ENCODE peak calls at places on chromosomes 5 and 9, in ten cellular contexts. One of them, this sample, is unnamed. For H3K27me3 and H3K36me3, the result is how much of the 10 kb centered on the place peaks cover.

GRCh38 chr5:14204785-14205321 is 61.7 kb downstream of the TRIO start:
- DNase-seq in esophagus squamous epithelium: no peak
- DNase-seq in mesendoderm: peak
- DNase-seq in right lobe of liver: peak
- DNase-seq in sigmoid colon: peak
- DNase-seq in heart left ventricle: peak
- DNase-seq in spleen: peak
- DNase-seq in NT2/D1: no peak
- DNase-seq in IMR-90: peak
- DNase-seq in endodermal cell: no peak
- DNase-seq in this sample: no peak

GRCh38 chr5:82341325-82341724 is 63.2 kb upstream of the RPS23 start:
- DNase-seq in IMR-90: no peak
- DNase-seq in right lobe of liver: no peak
- DNase-seq in NT2/D1: no peak
- DNase-seq in heart left ventricle: no peak
- DNase-seq in mesendoderm: no peak
- DNase-seq in spleen: no peak
- DNase-seq in esophagus squamous epithelium: no peak
- DNase-seq in sigmoid colon: no peak
- DNase-seq in endodermal cell: no peak
- DNase-seq in this sample: no peak

GRCh38 chr5:165321912-165322311 is 1816.5 kb downstream of the MAT2B start:
- DNase-seq in sigmoid colon: no peak
- DNase-seq in esophagus squamous epithelium: no peak
- DNase-seq in spleen: no peak
- DNase-seq in mesendoderm: no peak
- DNase-seq in heart left ventricle: no peak
- DNase-seq in endodermal cell: no peak
- DNase-seq in IMR-90: peak
- DNase-seq in NT2/D1: no peak
- DNase-seq in right lobe of liver: no peak
- DNase-seq in this sample: no peak

GRCh38 chr9:29939559-29939958 is 2366.3 kb upstream of the C9orf72 start:
- DNase-seq in sigmoid colon: no peak
- DNase-seq in right lobe of liver: no peak
- DNase-seq in esophagus squamous epithelium: no peak
- DNase-seq in NT2/D1: no peak
- DNase-seq in mesendoderm: no peak
- DNase-seq in IMR-90: no peak
- DNase-seq in heart left ventricle: no peak
- DNase-seq in spleen: no peak
- DNase-seq in endodermal cell: no peak
- DNase-seq in this sample: no peak

GRCh38 chr9:123250504-123250903 is 17.9 kb downstream of the STRBP start:
- DNase-seq in sigmoid colon: no peak
- DNase-seq in right lobe of liver: no peak
- DNase-seq in mesendoderm: no peak
- DNase-seq in NT2/D1: no peak
- DNase-seq in esophagus squamous epithelium: no peak
- DNase-seq in spleen: no peak
- DNase-seq in heart left ventricle: no peak
- DNase-seq in endodermal cell: no peak
- DNase-seq in IMR-90: no peak
- DNase-seq in this sample: no peak

GRCh38 chr5:67248703-67249589 is 52.3 kb upstream of the CD180 start:
- DNase-seq in esophagus squamous epithelium: no peak
- DNase-seq in IMR-90: no peak
- DNase-seq in NT2/D1: no peak
- DNase-seq in right lobe of liver: no peak
- DNase-seq in spleen: no peak
- DNase-seq in sigmoid colon: no peak
- DNase-seq in endodermal cell: no peak
- DNase-seq in mesendoderm: no peak
- DNase-seq in heart left ventricle: no peak
- DNase-seq in this sample: no peak

GRCh38 chr9:34492051-34492450 is 30.7 kb downstream of the ENHO start:
- DNase-seq in right lobe of liver: no peak
- DNase-seq in spleen: no peak
- DNase-seq in mesendoderm: peak
- DNase-seq in NT2/D1: no peak
- DNase-seq in esophagus squamous epithelium: no peak
- DNase-seq in IMR-90: no peak
- DNase-seq in sigmoid colon: no peak
- DNase-seq in endodermal cell: peak
- DNase-seq in heart left ventricle: no peak
- DNase-seq in this sample: peak

GRCh38 chr9:33187519-33188218 is 20.5 kb upstream of the B4GALT1 start:
- DNase-seq in sigmoid colon: peak
- DNase-seq in esophagus squamous epithelium: no peak
- DNase-seq in NT2/D1: no peak
- DNase-seq in spleen: no peak
- DNase-seq in IMR-90: peak
- DNase-seq in mesendoderm: peak
- DNase-seq in heart left ventricle: peak
- DNase-seq in right lobe of liver: no peak
- DNase-seq in endodermal cell: peak
- DNase-seq in this sample: no peak

GRCh38 chr9:109452761-109453160 is 45.3 kb downstream of the PTPN3 start:
- DNase-seq in esophagus squamous epithelium: no peak
- DNase-seq in NT2/D1: no peak
- DNase-seq in right lobe of liver: no peak
- DNase-seq in spleen: no peak
- DNase-seq in endodermal cell: peak
- DNase-seq in IMR-90: peak
- DNase-seq in heart left ventricle: no peak
- DNase-seq in sigmoid colon: no peak
- DNase-seq in mesendoderm: peak
- DNase-seq in this sample: no peak

GRCh38 chr5:176947847-176948246 is 48.7 kb upstream of the HK3 start:
- DNase-seq in IMR-90: no peak
- DNase-seq in mesendoderm: no peak
- DNase-seq in heart left ventricle: no peak
- DNase-seq in NT2/D1: no peak
- DNase-seq in spleen: no peak
- DNase-seq in sigmoid colon: no peak
- DNase-seq in esophagus squamous epithelium: no peak
- DNase-seq in endodermal cell: no peak
- DNase-seq in right lobe of liver: no peak
- DNase-seq in this sample: no peak

GRCh38 chr9:72589684-72590555 is 68.5 kb downstream of the TMC1 start:
- DNase-seq in endodermal cell: no peak
- DNase-seq in right lobe of liver: no peak
- DNase-seq in NT2/D1: no peak
- DNase-seq in IMR-90: peak
- DNase-seq in heart left ventricle: no peak
- DNase-seq in esophagus squamous epithelium: no peak
- DNase-seq in mesendoderm: no peak
- DNase-seq in sigmoid colon: no peak
- DNase-seq in spleen: no peak
- DNase-seq in this sample: no peak

GRCh38 chr9:26954050-26954508 is 2.1 kb upstream of the IFT74 start:
- DNase-seq in spleen: no peak
- DNase-seq in right lobe of liver: no peak
- DNase-seq in esophagus squamous epithelium: no peak
- DNase-seq in NT2/D1: no peak
- DNase-seq in IMR-90: peak
- DNase-seq in heart left ventricle: no peak
- DNase-seq in sigmoid colon: no peak
- DNase-seq in mesendoderm: no peak
- DNase-seq in endodermal cell: no peak
- DNase-seq in this sample: no peak

GRCh38 chr9:137045294-137046093 is 483 bp downstream of the NPDC1 start:
- DNase-seq in IMR-90: peak
- DNase-seq in right lobe of liver: no peak
- DNase-seq in spleen: no peak
- DNase-seq in heart left ventricle: no peak
- DNase-seq in NT2/D1: no peak
- DNase-seq in esophagus squamous epithelium: no peak
- DNase-seq in sigmoid colon: no peak
- DNase-seq in mesendoderm: no peak
- DNase-seq in endodermal cell: peak
- DNase-seq in this sample: peak

GRCh38 chr5:180648658-180649296 is 623 bp downstream of the FLT4 start:
- DNase-seq in esophagus squamous epithelium: no peak
- DNase-seq in endodermal cell: peak
- DNase-seq in right lobe of liver: peak
- DNase-seq in mesendoderm: peak
- DNase-seq in spleen: no peak
- DNase-seq in heart left ventricle: no peak
- DNase-seq in sigmoid colon: peak
- DNase-seq in IMR-90: no peak
- DNase-seq in NT2/D1: no peak
- DNase-seq in this sample: peak

GRCh38 chr5:126492939-126493338 is 69.7 kb downstream of the GRAMD2B start:
- DNase-seq in IMR-90: peak
- DNase-seq in NT2/D1: no peak
- DNase-seq in mesendoderm: peak
- DNase-seq in heart left ventricle: no peak
- DNase-seq in endodermal cell: peak
- DNase-seq in spleen: no peak
- DNase-seq in right lobe of liver: no peak
- DNase-seq in sigmoid colon: no peak
- DNase-seq in esophagus squamous epithelium: no peak
- DNase-seq in this sample: no peak

GRCh38 chr9:21579209-21579608 is 97.1 kb upstream of the IFNE start:
- DNase-seq in NT2/D1: no peak
- DNase-seq in sigmoid colon: no peak
- DNase-seq in heart left ventricle: no peak
- DNase-seq in endodermal cell: no peak
- DNase-seq in right lobe of liver: no peak
- DNase-seq in IMR-90: peak
- DNase-seq in esophagus squamous epithelium: no peak
- DNase-seq in mesendoderm: no peak
- DNase-seq in spleen: no peak
- DNase-seq in this sample: no peak

GRCh38 chr5:134195666-134196065 is 18.9 kb upstream of the SKP1 start:
- DNase-seq in right lobe of liver: no peak
- DNase-seq in endodermal cell: no peak
- DNase-seq in spleen: no peak
- DNase-seq in esophagus squamous epithelium: no peak
- DNase-seq in mesendoderm: no peak
- DNase-seq in NT2/D1: no peak
- DNase-seq in heart left ventricle: no peak
- DNase-seq in sigmoid colon: no peak
- DNase-seq in IMR-90: no peak
- DNase-seq in this sample: no peak

GRCh38 chr5:1944408-1944807 is 61.7 kb upstream of the IRX4 start:
- DNase-seq in NT2/D1: no peak
- DNase-seq in sigmoid colon: no peak
- DNase-seq in mesendoderm: no peak
- DNase-seq in endodermal cell: no peak
- DNase-seq in esophagus squamous epithelium: no peak
- DNase-seq in heart left ventricle: no peak
- DNase-seq in right lobe of liver: no peak
- DNase-seq in IMR-90: no peak
- DNase-seq in spleen: no peak
- DNase-seq in this sample: peak

GRCh38 chr5:1946776-1947175 is 64.1 kb upstream of the IRX4 start:
- DNase-seq in IMR-90: no peak
- DNase-seq in mesendoderm: no peak
- DNase-seq in esophagus squamous epithelium: no peak
- DNase-seq in NT2/D1: no peak
- DNase-seq in right lobe of liver: no peak
- DNase-seq in endodermal cell: no peak
- DNase-seq in heart left ventricle: peak
- DNase-seq in sigmoid colon: no peak
- DNase-seq in spleen: no peak
- DNase-seq in this sample: peak

GRCh38 chr5:1943481-1943880 is 60.8 kb upstream of the IRX4 start:
- DNase-seq in right lobe of liver: no peak
- DNase-seq in heart left ventricle: no peak
- DNase-seq in NT2/D1: no peak
- DNase-seq in IMR-90: no peak
- DNase-seq in endodermal cell: no peak
- DNase-seq in mesendoderm: no peak
- DNase-seq in esophagus squamous epithelium: no peak
- DNase-seq in sigmoid colon: no peak
- DNase-seq in spleen: no peak
- DNase-seq in this sample: no peak

GRCh38 chr5:1946122-1946677 is 63.5 kb upstream of the IRX4 start:
- DNase-seq in NT2/D1: no peak
- DNase-seq in endodermal cell: no peak
- DNase-seq in sigmoid colon: peak
- DNase-seq in heart left ventricle: peak
- DNase-seq in mesendoderm: no peak
- DNase-seq in spleen: no peak
- DNase-seq in IMR-90: no peak
- DNase-seq in esophagus squamous epithelium: no peak
- DNase-seq in right lobe of liver: no peak
- DNase-seq in this sample: no peak

GRCh38 chr5:1945606-1946005 is 62.9 kb upstream of the IRX4 start:
- DNase-seq in endodermal cell: no peak
- DNase-seq in sigmoid colon: peak
- DNase-seq in esophagus squamous epithelium: no peak
- DNase-seq in NT2/D1: no peak
- DNase-seq in right lobe of liver: no peak
- DNase-seq in spleen: no peak
- DNase-seq in heart left ventricle: no peak
- DNase-seq in mesendoderm: no peak
- DNase-seq in IMR-90: no peak
- DNase-seq in this sample: no peak
- H3K27me3 ChIP-seq in endodermal cell: under half
- H3K27me3 ChIP-seq in sigmoid colon: under half
- H3K27me3 ChIP-seq in esophagus squamous epithelium: under half
- H3K27me3 ChIP-seq in NT2/D1: under half
- H3K27me3 ChIP-seq in right lobe of liver: under half
- H3K27me3 ChIP-seq in spleen: under half
- H3K27me3 ChIP-seq in heart left ventricle: under half
- H3K27me3 ChIP-seq in mesendoderm: under half
- H3K27me3 ChIP-seq in IMR-90: under half
- H3K27me3 ChIP-seq in this sample: under half

GRCh38 chr9:85453850-85454249 is 287.9 kb downstream of the AGTPBP1 start:
- DNase-seq in heart left ventricle: peak
- DNase-seq in IMR-90: no peak
- DNase-seq in NT2/D1: no peak
- DNase-seq in sigmoid colon: no peak
- DNase-seq in spleen: no peak
- DNase-seq in mesendoderm: no peak
- DNase-seq in right lobe of liver: no peak
- DNase-seq in endodermal cell: no peak
- DNase-seq in esophagus squamous epithelium: no peak
- DNase-seq in this sample: no peak
- H3K4me3 ChIP-seq in heart left ventricle: no peak
- H3K4me3 ChIP-seq in IMR-90: no peak
- H3K4me3 ChIP-seq in NT2/D1: no peak
- H3K4me3 ChIP-seq in sigmoid colon: no peak
- H3K4me3 ChIP-seq in spleen: no peak
- H3K4me3 ChIP-seq in mesendoderm: no peak
- H3K4me3 ChIP-seq in right lobe of liver: no peak
- H3K4me3 ChIP-seq in endodermal cell: no peak
- H3K4me3 ChIP-seq in esophagus squamous epithelium: no peak
- H3K4me3 ChIP-seq in this sample: no peak

GRCh38 chr9:92641092-92641809 is 28.7 kb downstream of the IPPK start:
- DNase-seq in right lobe of liver: peak
- DNase-seq in spleen: peak
- DNase-seq in esophagus squamous epithelium: no peak
- DNase-seq in IMR-90: no peak
- DNase-seq in endodermal cell: no peak
- DNase-seq in heart left ventricle: no peak
- DNase-seq in mesendoderm: no peak
- DNase-seq in sigmoid colon: peak
- DNase-seq in NT2/D1: no peak
- DNase-seq in this sample: peak
- H3K36me3 ChIP-seq in right lobe of liver: under half
- H3K36me3 ChIP-seq in spleen: half or more
- H3K36me3 ChIP-seq in esophagus squamous epithelium: half or more
- H3K36me3 ChIP-seq in IMR-90: half or more
- H3K36me3 ChIP-seq in endodermal cell: half or more
- H3K36me3 ChIP-seq in heart left ventricle: under half
- H3K36me3 ChIP-seq in mesendoderm: under half
- H3K36me3 ChIP-seq in sigmoid colon: half or more
- H3K36me3 ChIP-seq in NT2/D1: half or more
- H3K36me3 ChIP-seq in this sample: under half

GRCh38 chr5:168929656-168930055 is 350.5 kb upstream of the PANK3 start:
- DNase-seq in NT2/D1: no peak
- DNase-seq in esophagus squamous epithelium: no peak
- DNase-seq in heart left ventricle: no peak
- DNase-seq in sigmoid colon: no peak
- DNase-seq in endodermal cell: no peak
- DNase-seq in right lobe of liver: no peak
- DNase-seq in spleen: no peak
- DNase-seq in mesendoderm: no peak
- DNase-seq in IMR-90: no peak
- DNase-seq in this sample: no peak
- H3K27me3 ChIP-seq in NT2/D1: under half
- H3K27me3 ChIP-seq in esophagus squamous epithelium: under half
- H3K27me3 ChIP-seq in heart left ventricle: under half
- H3K27me3 ChIP-seq in sigmoid colon: under half
- H3K27me3 ChIP-seq in endodermal cell: under half
- H3K27me3 ChIP-seq in right lobe of liver: under half
- H3K27me3 ChIP-seq in spleen: under half
- H3K27me3 ChIP-seq in mesendoderm: under half
- H3K27me3 ChIP-seq in IMR-90: under half
- H3K27me3 ChIP-seq in this sample: under half